ENCODE peak calls at places on chromosomes 3 and 15, in four cellular contexts. E is fibroblast of lung, W is endothelial cell of umbilical vein, M is uterus. V is an unnamed sample.

GRCh38 chr3:57966823-57967222 is 41.4 kb upstream of the FLNB start:
- DNase-seq in E (peak), W (no peak), M (no peak), V (no peak)

GRCh38 chr3:61182648-61183047 is 68.6 kb downstream of the FHIT start:
- DNase-seq in E (no peak), W (no peak), M (no peak), V (no peak)

GRCh38 chr15:92083190-92083589 is 229.7 kb downstream of the SLCO3A1 start:
- DNase-seq in E (no peak), W (no peak), M (no peak), V (no peak)

GRCh38 chr3:34583451-34583850 is 785.0 kb downstream of the PDCD6IP start:
- DNase-seq in E (no peak), W (no peak), M (no peak), V (no peak)

GRCh38 chr15:59828262-59828661 is 139.1 kb upstream of the BNIP2 start:
- DNase-seq in E (no peak), W (no peak), M (no peak), V (no peak)

GRCh38 chr15:91706366-91707032 is 147.0 kb upstream of the SLCO3A1 start:
- DNase-seq in E (peak), W (peak), M (peak), V (peak)

GRCh38 chr15:77026501-77027110 is 31.7 kb downstream of the PSTPIP1 start:
- DNase-seq in E (no peak), W (no peak), M (peak), V (no peak)

GRCh38 chr3:185559706-185560090 is 7.3 kb upstream of the LIPH start:
- DNase-seq in E (no peak), W (no peak), M (no peak), V (no peak)

GRCh38 chr15:56734013-56734625 is 810 bp upstream of the ZNF280D start:
- DNase-seq in E (no peak), W (no peak), M (no peak), V (no peak)

GRCh38 chr15:46080018-46080417 is 445.2 kb downstream of the SQOR start:
- DNase-seq in E (no peak), W (no peak), M (no peak), V (peak)

DNA sequence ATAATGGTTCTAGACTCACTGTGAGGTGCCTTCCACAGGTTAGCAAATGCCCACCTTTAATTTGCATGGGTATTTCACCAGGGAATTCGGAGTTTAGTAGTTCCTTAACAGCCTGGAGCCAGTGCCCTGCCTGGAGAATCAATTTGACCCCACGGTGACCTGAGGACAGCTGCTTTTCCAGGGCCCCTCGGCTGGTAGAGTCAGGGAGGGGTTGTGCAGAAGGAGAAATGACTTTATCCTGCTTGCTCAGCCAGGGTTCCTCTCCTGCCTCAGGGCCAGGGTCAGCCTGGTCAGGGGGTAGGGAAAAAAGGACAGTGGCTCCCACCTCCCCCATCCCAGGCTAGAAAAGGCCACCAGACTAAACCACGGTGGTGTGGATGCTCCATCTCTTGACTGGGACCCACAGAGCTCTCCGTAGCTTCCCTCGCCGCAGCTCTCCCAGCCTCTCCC is 12.0 kb downstream of the DLL4 start:
- DNase-seq in E (no peak), W (no peak), M (no peak), V (no peak)
- H3K4me3 ChIP-seq in E (peak), W (no peak), M (peak), V (peak)

GRCh38 chr3:151320131-151320530 is 3.5 kb upstream of the GPR87 start:
- DNase-seq in E (no peak), W (no peak), M (no peak), V (no peak)
- TF ChIP-seq CTCF in E (no peak), W (no peak), M (no peak), V (no peak)

GRCh38 chr3:138389841-138390581 is 41.6 kb downstream of the MRAS start:
- DNase-seq in E (peak), W (no peak), M (peak), V (peak)
- H3K4me3 ChIP-seq in E (no peak), W (no peak), M (no peak), V (no peak)

GRCh38 chr15:79863886-79864285 is 32.9 kb downstream of the MTHFS start:
- DNase-seq in E (peak), W (peak), M (no peak), V (no peak)

GRCh38 chr15:79853492-79854328 is 43.1 kb downstream of the MTHFS start:
- DNase-seq in E (peak), W (peak), M (peak), V (peak)

GRCh38 chr15:79858469-79858868 is 38.3 kb downstream of the MTHFS start:
- DNase-seq in E (no peak), W (no peak), M (no peak), V (no peak)
- TF ChIP-seq CTCF in E (peak), W (no peak), M (no peak), V (no peak)

GRCh38 chr3:50658831-50659230 is 15.9 kb upstream of the DOCK3 start:
- DNase-seq in E (no peak), W (no peak), M (no peak), V (no peak)
- H3K4me3 ChIP-seq in E (no peak), W (no peak), M (no peak), V (no peak)

DNA sequence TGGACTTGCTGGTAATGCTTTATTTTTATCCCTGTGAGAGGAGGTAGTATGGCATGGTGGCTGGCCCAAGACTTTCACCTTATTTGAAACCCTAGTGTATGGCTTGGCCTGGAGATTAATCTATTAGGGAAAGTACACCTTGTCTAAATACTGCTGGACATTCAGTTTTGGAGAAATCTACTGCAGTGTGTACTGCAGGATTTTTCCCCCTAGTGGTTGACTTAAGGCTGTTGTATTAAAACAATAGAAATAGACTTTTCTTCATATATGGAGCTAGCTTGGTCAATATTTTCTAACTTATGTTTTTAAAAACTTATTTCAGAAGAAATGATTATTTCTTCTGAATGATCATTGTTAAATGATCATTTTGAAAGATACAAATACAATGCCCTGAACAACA is 13.9 kb upstream of the SLITRK3 start:
- DNase-seq in E (no peak), W (no peak), M (no peak), V (no peak)
- TF ChIP-seq CTCF in E (peak), W (no peak), M (peak), V (peak)

DNA sequence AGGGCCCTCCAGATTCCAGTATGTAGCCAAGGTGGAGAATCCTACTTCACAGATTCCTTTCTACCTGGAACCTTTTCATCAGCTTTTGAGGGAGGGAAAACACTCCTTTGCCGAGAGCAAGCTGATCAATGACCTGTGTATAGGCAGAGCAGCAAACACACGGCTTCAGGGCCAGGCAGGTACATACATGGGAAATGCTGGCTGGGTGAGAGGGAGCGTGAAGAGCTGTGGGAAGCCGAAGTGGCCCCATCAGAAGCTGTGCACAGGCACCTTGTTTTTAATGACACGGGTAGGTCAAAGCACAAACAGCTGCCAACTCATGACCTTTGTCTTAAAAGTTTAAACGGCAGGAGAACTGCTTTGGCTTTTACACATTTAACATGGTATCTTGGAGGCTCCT is 25.3 kb downstream of the STARD5 start:
- DNase-seq in E (no peak), W (no peak), M (no peak), V (no peak)
- H3K4me3 ChIP-seq in E (no peak), W (no peak), M (no peak), V (no peak)

GRCh38 chr15:48966595-48967301 is 3.0 kb upstream of the SHC4 start:
- DNase-seq in E (peak), W (no peak), M (no peak), V (peak)

GRCh38 chr15:48964898-48965297 is 1.2 kb upstream of the SHC4 start:
- DNase-seq in E (no peak), W (no peak), M (no peak), V (no peak)

GRCh38 chr15:48968066-48968465 is 4.3 kb upstream of the SHC4 start:
- DNase-seq in E (no peak), W (no peak), M (no peak), V (no peak)

GRCh38 chr15:48967336-48967735 is 3.6 kb upstream of the SHC4 start:
- DNase-seq in E (no peak), W (no peak), M (no peak), V (no peak)

DNA sequence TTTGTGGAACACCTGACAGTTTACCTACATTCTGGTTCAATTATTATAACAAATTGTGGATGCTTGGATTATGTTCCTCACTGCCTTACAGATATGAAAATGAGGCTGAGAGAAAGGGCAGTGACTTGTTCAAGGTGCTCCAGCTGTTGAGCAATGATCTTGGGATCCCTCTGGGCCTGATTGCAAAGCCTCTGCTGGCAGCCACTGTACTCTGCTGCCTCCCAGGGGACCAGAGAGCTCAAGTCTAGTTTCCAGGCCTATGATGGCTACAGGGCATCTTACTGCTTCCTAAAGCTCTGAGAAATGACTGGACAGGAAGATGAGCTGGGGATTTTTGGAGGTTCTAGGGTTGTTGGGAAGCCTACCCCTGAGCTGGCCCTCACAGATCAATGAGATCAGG is 2.3 kb upstream of the SHC4 start:
- DNase-seq in E (peak), W (no peak), M (no peak), V (no peak)
- TF ChIP-seq CTCF in E (peak), W (no peak), M (no peak), V (no peak)

GRCh38 chr3:142660379-142660778 is 63.5 kb upstream of the TRPC1 start:
- DNase-seq in E (no peak), W (no peak), M (no peak), V (no peak)

GRCh38 chr3:142660904-142661303 is 62.9 kb upstream of the TRPC1 start:
- DNase-seq in E (no peak), W (no peak), M (no peak), V (no peak)

GRCh38 chr3:142663865-142664264 is 60.0 kb upstream of the TRPC1 start:
- DNase-seq in E (no peak), W (no peak), M (no peak), V (no peak)

GRCh38 chr3:142664311-142664710 is 59.5 kb upstream of the TRPC1 start:
- DNase-seq in E (no peak), W (no peak), M (no peak), V (no peak)

GRCh38 chr3:142664819-142665218 is 59.0 kb upstream of the TRPC1 start:
- DNase-seq in E (no peak), W (no peak), M (no peak), V (no peak)
- H3K4me3 ChIP-seq in E (no peak), W (no peak), M (no peak), V (no peak)

DNA sequence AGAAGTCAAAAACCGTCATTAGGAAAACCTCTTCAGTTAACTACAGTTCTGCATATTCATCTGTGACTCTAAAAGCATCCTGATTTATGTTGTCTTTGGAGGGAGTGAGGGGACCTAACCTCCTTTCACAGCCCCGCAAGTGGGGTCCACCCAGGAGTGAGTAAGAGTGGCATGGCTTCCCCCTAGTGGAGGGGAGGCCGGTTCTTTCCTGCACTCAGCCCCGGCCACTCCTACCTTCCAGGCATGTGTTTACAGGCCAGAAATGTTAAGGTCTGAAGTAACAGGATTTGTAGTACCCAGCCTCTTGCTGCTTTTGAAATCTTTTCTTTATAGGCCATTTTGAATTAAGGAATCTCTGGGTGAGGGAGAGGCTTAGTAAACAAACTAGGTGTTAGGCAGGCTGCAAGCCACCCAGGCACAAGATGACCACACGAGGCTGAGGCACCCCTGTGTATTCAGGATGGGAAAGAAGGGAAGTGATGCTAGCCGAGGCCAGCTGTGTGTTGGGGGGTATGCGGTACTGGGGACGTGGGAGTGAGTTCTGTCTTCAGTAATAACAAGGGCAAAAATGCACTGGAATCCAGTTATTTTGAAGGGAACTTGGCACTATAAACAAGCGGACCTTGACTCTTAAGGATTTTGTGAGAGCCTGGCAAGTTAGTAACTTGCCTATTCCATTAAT is 50.5 kb downstream of the CTDSPL start:
- DNase-seq in E (no peak), W (no peak), M (no peak), V (no peak)
- TF ChIP-seq CTCF in E (peak), W (no peak), M (no peak), V (peak)